ENCODE peak calls at places on chromosome 20, in nine cellular contexts. J is T1000, U is activated T-cell treated with anti-CD3 and anti-CD28 coated beads for 24 hours, W is H54, L is left lung, Q is HCT116, G is left ventricle myocardium superior, B is brain microvascular endothelial cell, A is astrocyte. C is an unnamed sample.
A peak's percentile ranks its signal among the peaks of the same experiment; 100 is the strongest.

GRCh38 chr20:20407891-20408805 is 40.2 kb downstream of the INSM1 start:
- DNase-seq in B (no peak), L (no peak), Q (peak; percentile 3), U (no peak), A (peak; percentile 41), J (no peak), W (no peak), G (no peak), C (no peak)

GRCh38 chr20:6767536-6768227 is at the start of gene BMP2:
- DNase-seq in J (peak; percentile 56), Q (no peak), B (peak; percentile 16), W (no peak), G (peak; percentile 84), A (peak; percentile 65), L (peak; percentile 51), U (no peak), C (peak; percentile 58)

GRCh38 chr20:50601511-50602431 is 89.6 kb downstream of the RIPOR3 start:
- DNase-seq in U (no peak), A (no peak), Q (no peak), B (no peak), J (no peak), L (no peak), G (no peak), W (no peak), C (no peak)

GRCh38 chr20:48788486-48789072 is 39.2 kb downstream of the PREX1 start:
- DNase-seq in A (no peak), J (no peak), G (no peak), U (no peak), B (no peak), W (no peak), L (no peak), Q (no peak), C (no peak)

GRCh38 chr20:61805365-61805764 is 260.3 kb downstream of the TAF4 start:
- DNase-seq in U (no peak), Q (no peak), L (no peak), J (no peak), W (no peak), B (no peak), G (peak; percentile 5), A (no peak), C (no peak)

GRCh38 chr20:18176318-18176785 is 38.7 kb downstream of the KAT14 start:
- DNase-seq in A (no peak), G (no peak), J (no peak), U (no peak), L (no peak), B (no peak), Q (no peak), W (no peak), C (no peak)

GRCh38 chr20:326645-327031 is 1.3 kb downstream of the SOX12 start:
- DNase-seq in A (no peak), U (no peak), B (no peak), Q (no peak), G (peak; percentile 60), W (no peak), J (no peak), L (peak; percentile 47), C (peak; percentile 49)

GRCh38 chr20:10297684-10298240 is 79.1 kb downstream of the SNAP25 start:
- DNase-seq in A (no peak), B (no peak), G (no peak), J (no peak), U (no peak), Q (no peak), L (no peak), W (no peak), C (no peak)

GRCh38 chr20:15673206-15673605 is 900.0 kb downstream of the KIF16B start:
- DNase-seq in W (no peak), B (peak; percentile 12), A (peak; percentile 73), J (no peak), G (no peak), Q (no peak), L (no peak), U (no peak), C (no peak)

GRCh38 chr20:50294164-50295088 is 103.8 kb downstream of the CEBPB start:
- DNase-seq in A (no peak), B (no peak), J (no peak), U (no peak), W (no peak), Q (no peak), G (no peak), L (peak; percentile 28), C (peak; percentile 30)

GRCh38 chr20:59242714-59243626 is 57.4 kb upstream of the EDN3 start:
- DNase-seq in Q (no peak), J (no peak), U (no peak), W (no peak), G (no peak), L (no peak), A (no peak), B (no peak), C (peak; percentile 45)

GRCh38 chr20:31868853-31869672 is 1.3 kb downstream of the DUSP15 start:
- DNase-seq in J (no peak), A (no peak), L (no peak), Q (no peak), G (no peak), B (no peak), U (no peak), W (no peak), C (no peak)

GRCh38 chr20:20480689-20481088 is 112.8 kb downstream of the INSM1 start:
- DNase-seq in Q (peak; percentile 15), U (no peak), J (no peak), B (peak; percentile 38), G (no peak), L (no peak), W (peak; percentile 17), A (peak; percentile 71), C (no peak)

GRCh38 chr20:34622821-34623451 is 54.0 kb downstream of the PIGU start:
- DNase-seq in G (no peak), U (no peak), J (no peak), L (no peak), W (no peak), A (no peak), B (no peak), Q (no peak), C (no peak)

GRCh38 chr20:45873409-45874116 is 7.5 kb upstream of the ZSWIM1 start:
- DNase-seq in A (no peak), G (no peak), B (no peak), Q (no peak), U (no peak), J (no peak), W (no peak), L (no peak), C (no peak)

GRCh38 chr20:39292193-39292736 is 330.1 kb downstream of the DHX35 start:
- DNase-seq in G (no peak), U (no peak), B (no peak), Q (no peak), W (no peak), A (peak; percentile 58), J (no peak), L (no peak), C (no peak)

GRCh38 chr20:1332749-1333300 is 3.9 kb upstream of the SDCBP2 start:
- DNase-seq in J (no peak), B (no peak), Q (no peak), A (no peak), G (no peak), W (no peak), U (no peak), L (no peak), C (no peak)

GRCh38 chr20:50245561-50246366 is 55.1 kb downstream of the CEBPB start:
- DNase-seq in B (no peak), G (no peak), L (no peak), A (peak; percentile 55), J (peak; percentile 66), Q (peak; percentile 23), W (peak; percentile 69), U (no peak), C (peak; percentile 85)

GRCh38 chr20:5731753-5732366 is 18.3 kb upstream of the SHLD1 start:
- DNase-seq in U (no peak), J (no peak), G (peak; percentile 39), W (no peak), A (no peak), Q (no peak), L (no peak), B (no peak), C (no peak)

GRCh38 chr20:53847843-53848185 is 222.6 kb downstream of the BCAS1 start:
- DNase-seq in A (no peak), L (no peak), G (no peak), Q (no peak), U (no peak), W (no peak), J (no peak), B (no peak), C (no peak)

GRCh38 chr20:4017051-4017702 is 1.8 kb upstream of the RNF24 start:
- DNase-seq in B (no peak), U (no peak), Q (no peak), J (no peak), G (no peak), W (no peak), L (no peak), A (no peak), C (no peak)

GRCh38 chr20:10784337-10785183 is 110.8 kb upstream of the JAG1 start:
- DNase-seq in B (no peak), G (no peak), U (no peak), J (no peak), Q (no peak), L (no peak), A (no peak), W (no peak), C (no peak)

GRCh38 chr20:24579016-24579415 is 109.6 kb downstream of the SYNDIG1 start:
- DNase-seq in B (no peak), Q (no peak), J (no peak), U (no peak), W (no peak), A (no peak), L (no peak), G (no peak), C (no peak)